ENCODE peak calls at places on chromosomes 12 and 14, in eight cellular contexts. One of them, this sample, is unnamed.
A peak's percentile ranks its signal among the peaks of the same experiment; 100 is the strongest.

GRCh38 chr12:80937391-80938238 is at the start of gene LIN7A:
- DNase-seq in AG09319: no peak
- DNase-seq in fibroblast of pulmonary artery: peak; percentile 15
- DNase-seq in GM13976: peak; percentile 42
- DNase-seq in iPS-NIHi11: peak; percentile 54
- DNase-seq in T-helper 17 cell: no peak
- DNase-seq in body of pancreas: peak; percentile 38
- DNase-seq in MCF 10A: peak; percentile 9
- DNase-seq in this sample: no peak

GRCh38 chr12:110639336-110640178 is 25.6 kb downstream of the TCTN1 start:
- DNase-seq in AG09319: peak; percentile 14
- DNase-seq in fibroblast of pulmonary artery: peak; percentile 68
- DNase-seq in GM13976: peak; percentile 38
- DNase-seq in iPS-NIHi11: no peak
- DNase-seq in T-helper 17 cell: no peak
- DNase-seq in body of pancreas: no peak
- DNase-seq in MCF 10A: peak; percentile 39
- DNase-seq in this sample: peak; percentile 23

GRCh38 chr14:64800000-64800399 is 79.7 kb downstream of the SPTB start:
- DNase-seq in AG09319: no peak
- DNase-seq in fibroblast of pulmonary artery: peak; percentile 51
- DNase-seq in GM13976: no peak
- DNase-seq in iPS-NIHi11: peak; percentile 72
- DNase-seq in T-helper 17 cell: no peak
- DNase-seq in body of pancreas: peak; percentile 62
- DNase-seq in MCF 10A: peak; percentile 64
- DNase-seq in this sample: no peak

GRCh38 chr14:57526942-57527341 is 33.3 kb upstream of the CCDC198 start:
- DNase-seq in AG09319: no peak
- DNase-seq in fibroblast of pulmonary artery: no peak
- DNase-seq in GM13976: no peak
- DNase-seq in iPS-NIHi11: peak; percentile 43
- DNase-seq in T-helper 17 cell: no peak
- DNase-seq in body of pancreas: peak; percentile 8
- DNase-seq in MCF 10A: peak; percentile 9
- DNase-seq in this sample: no peak

GRCh38 chr12:117080707-117081141 is 18.5 kb downstream of the TESC start:
- DNase-seq in AG09319: no peak
- DNase-seq in fibroblast of pulmonary artery: no peak
- DNase-seq in GM13976: no peak
- DNase-seq in iPS-NIHi11: no peak
- DNase-seq in T-helper 17 cell: no peak
- DNase-seq in body of pancreas: no peak
- DNase-seq in MCF 10A: no peak
- DNase-seq in this sample: no peak

GRCh38 chr12:122850695-122851350 is 15.6 kb downstream of the HIP1R start:
- DNase-seq in AG09319: no peak
- DNase-seq in fibroblast of pulmonary artery: no peak
- DNase-seq in GM13976: no peak
- DNase-seq in iPS-NIHi11: no peak
- DNase-seq in T-helper 17 cell: no peak
- DNase-seq in body of pancreas: no peak
- DNase-seq in MCF 10A: no peak
- DNase-seq in this sample: no peak

GRCh38 chr14:75142494-75142893 is 15.6 kb upstream of the NEK9 start:
- DNase-seq in AG09319: no peak
- DNase-seq in fibroblast of pulmonary artery: no peak
- DNase-seq in GM13976: no peak
- DNase-seq in iPS-NIHi11: no peak
- DNase-seq in T-helper 17 cell: no peak
- DNase-seq in body of pancreas: no peak
- DNase-seq in MCF 10A: no peak
- DNase-seq in this sample: no peak

GRCh38 chr12:88597361-88597760 is 17.1 kb upstream of the KITLG start:
- DNase-seq in AG09319: no peak
- DNase-seq in fibroblast of pulmonary artery: no peak
- DNase-seq in GM13976: no peak
- DNase-seq in iPS-NIHi11: no peak
- DNase-seq in T-helper 17 cell: no peak
- DNase-seq in body of pancreas: no peak
- DNase-seq in MCF 10A: no peak
- DNase-seq in this sample: no peak

GRCh38 chr12:42885677-42886076 is 296.1 kb upstream of the PRICKLE1 start:
- DNase-seq in AG09319: no peak
- DNase-seq in fibroblast of pulmonary artery: no peak
- DNase-seq in GM13976: no peak
- DNase-seq in iPS-NIHi11: no peak
- DNase-seq in T-helper 17 cell: no peak
- DNase-seq in body of pancreas: no peak
- DNase-seq in MCF 10A: no peak
- DNase-seq in this sample: no peak

GRCh38 chr14:81178063-81178462 is 42.7 kb downstream of the GTF2A1 start:
- DNase-seq in AG09319: no peak
- DNase-seq in fibroblast of pulmonary artery: no peak
- DNase-seq in GM13976: no peak
- DNase-seq in iPS-NIHi11: no peak
- DNase-seq in T-helper 17 cell: no peak
- DNase-seq in body of pancreas: no peak
- DNase-seq in MCF 10A: no peak
- DNase-seq in this sample: no peak

GRCh38 chr12:25052191-25053020 is 103.5 kb upstream of the BCAT1 start:
- DNase-seq in AG09319: no peak
- DNase-seq in fibroblast of pulmonary artery: peak; percentile 24
- DNase-seq in GM13976: peak; percentile 45
- DNase-seq in iPS-NIHi11: no peak
- DNase-seq in T-helper 17 cell: peak; percentile 22
- DNase-seq in body of pancreas: peak; percentile 32
- DNase-seq in MCF 10A: no peak
- DNase-seq in this sample: no peak

GRCh38 chr14:61537567-61538463 is 157.5 kb upstream of the HIF1A start:
- DNase-seq in AG09319: no peak
- DNase-seq in fibroblast of pulmonary artery: peak; percentile 95
- DNase-seq in GM13976: no peak
- DNase-seq in iPS-NIHi11: peak; percentile 81
- DNase-seq in T-helper 17 cell: no peak
- DNase-seq in body of pancreas: peak; percentile 89
- DNase-seq in MCF 10A: peak; percentile 97
- DNase-seq in this sample: peak; percentile 97

GRCh38 chr14:22070119-22070982 is 396.7 kb upstream of the OR4E1 start:
- DNase-seq in AG09319: no peak
- DNase-seq in fibroblast of pulmonary artery: peak; percentile 4
- DNase-seq in GM13976: no peak
- DNase-seq in iPS-NIHi11: peak; percentile 25
- DNase-seq in T-helper 17 cell: peak; percentile 11
- DNase-seq in body of pancreas: no peak
- DNase-seq in MCF 10A: peak; percentile 6
- DNase-seq in this sample: peak; percentile 29

GRCh38 chr14:65016461-65016860 is 29.8 kb downstream of the FNTB start:
- DNase-seq in AG09319: no peak
- DNase-seq in fibroblast of pulmonary artery: no peak
- DNase-seq in GM13976: no peak
- DNase-seq in iPS-NIHi11: no peak
- DNase-seq in T-helper 17 cell: no peak
- DNase-seq in body of pancreas: no peak
- DNase-seq in MCF 10A: no peak
- DNase-seq in this sample: no peak

GRCh38 chr12:42735869-42736361 is 146.4 kb upstream of the PRICKLE1 start:
- DNase-seq in AG09319: no peak
- DNase-seq in fibroblast of pulmonary artery: no peak
- DNase-seq in GM13976: no peak
- DNase-seq in iPS-NIHi11: no peak
- DNase-seq in T-helper 17 cell: no peak
- DNase-seq in body of pancreas: peak; percentile 29
- DNase-seq in MCF 10A: no peak
- DNase-seq in this sample: no peak

GRCh38 chr12:69897744-69898143 is 72.7 kb downstream of the MYRFL start:
- DNase-seq in AG09319: peak; percentile 49
- DNase-seq in fibroblast of pulmonary artery: peak; percentile 82
- DNase-seq in GM13976: no peak
- DNase-seq in iPS-NIHi11: peak; percentile 56
- DNase-seq in T-helper 17 cell: no peak
- DNase-seq in body of pancreas: peak; percentile 20
- DNase-seq in MCF 10A: peak; percentile 25
- DNase-seq in this sample: peak; percentile 46

GRCh38 chr14:88981948-88982347 is 157.5 kb downstream of the TTC8 start:
- DNase-seq in AG09319: no peak
- DNase-seq in fibroblast of pulmonary artery: no peak
- DNase-seq in GM13976: no peak
- DNase-seq in iPS-NIHi11: no peak
- DNase-seq in T-helper 17 cell: no peak
- DNase-seq in body of pancreas: no peak
- DNase-seq in MCF 10A: no peak
- DNase-seq in this sample: no peak

GRCh38 chr12:44618960-44619359 is 257.2 kb downstream of the NELL2 start:
- DNase-seq in AG09319: no peak
- DNase-seq in fibroblast of pulmonary artery: no peak
- DNase-seq in GM13976: no peak
- DNase-seq in iPS-NIHi11: no peak
- DNase-seq in T-helper 17 cell: no peak
- DNase-seq in body of pancreas: no peak
- DNase-seq in MCF 10A: no peak
- DNase-seq in this sample: no peak

GRCh38 chr12:79983969-79984629 is 49.2 kb upstream of the PPP1R12A start:
- DNase-seq in AG09319: peak; percentile 19
- DNase-seq in fibroblast of pulmonary artery: peak; percentile 45
- DNase-seq in GM13976: no peak
- DNase-seq in iPS-NIHi11: peak; percentile 14
- DNase-seq in T-helper 17 cell: no peak
- DNase-seq in body of pancreas: no peak
- DNase-seq in MCF 10A: no peak
- DNase-seq in this sample: peak; percentile 37

GRCh38 chr12:29168000-29168399 is 18.9 kb downstream of the FAR2 start:
- DNase-seq in AG09319: no peak
- DNase-seq in fibroblast of pulmonary artery: no peak
- DNase-seq in GM13976: no peak
- DNase-seq in iPS-NIHi11: no peak
- DNase-seq in T-helper 17 cell: no peak
- DNase-seq in body of pancreas: no peak
- DNase-seq in MCF 10A: no peak
- DNase-seq in this sample: no peak

This sample was measured in RWPE1.